ENCODE peak calls at places on chromosomes 12 and 14, in six cellular contexts. One of them, this sample, is unnamed. For H3K36me3, the result is how much of the 10 kb centered on the place peaks cover.

GRCh38 chr12:101501410-101502045 is 26.4 kb downstream of the SPIC start:
- DNase-seq in hepatocyte: peak
- DNase-seq in psoas muscle: no peak
- DNase-seq in osteoblast: no peak
- DNase-seq in HCT116: no peak
- DNase-seq in cardiac muscle cell: peak
- DNase-seq in this sample: no peak

GRCh38 chr12:15322164-15323054 is at the start of gene PTPRO:
- DNase-seq in hepatocyte: peak
- DNase-seq in psoas muscle: peak
- DNase-seq in osteoblast: no peak
- DNase-seq in HCT116: no peak
- DNase-seq in cardiac muscle cell: peak
- DNase-seq in this sample: no peak

GRCh38 chr12:48296586-48297396 is 53.9 kb downstream of the ZNF641 start:
- DNase-seq in hepatocyte: peak
- DNase-seq in psoas muscle: peak
- DNase-seq in osteoblast: no peak
- DNase-seq in HCT116: no peak
- DNase-seq in cardiac muscle cell: peak
- DNase-seq in this sample: peak

GRCh38 chr12:27291862-27292261 is 40.8 kb upstream of the BMAL2 start:
- DNase-seq in hepatocyte: no peak
- DNase-seq in psoas muscle: no peak
- DNase-seq in osteoblast: no peak
- DNase-seq in HCT116: no peak
- DNase-seq in cardiac muscle cell: no peak
- DNase-seq in this sample: no peak

GRCh38 chr14:23070262-23071129 is 13.2 kb upstream of the CDH24 start:
- DNase-seq in hepatocyte: no peak
- DNase-seq in psoas muscle: no peak
- DNase-seq in osteoblast: peak
- DNase-seq in HCT116: no peak
- DNase-seq in cardiac muscle cell: no peak
- DNase-seq in this sample: no peak

GRCh38 chr14:97709552-97709951 is 912.4 kb downstream of the VRK1 start:
- DNase-seq in hepatocyte: no peak
- DNase-seq in psoas muscle: no peak
- DNase-seq in osteoblast: no peak
- DNase-seq in HCT116: no peak
- DNase-seq in cardiac muscle cell: no peak
- DNase-seq in this sample: peak

GRCh38 chr12:4849024-4849594 is 60.6 kb upstream of the KCNA1 start:
- DNase-seq in hepatocyte: peak
- DNase-seq in psoas muscle: no peak
- DNase-seq in osteoblast: peak
- DNase-seq in HCT116: no peak
- DNase-seq in cardiac muscle cell: peak
- DNase-seq in this sample: no peak

GRCh38 chr12:91986084-91986483 is 159.6 kb downstream of the BTG1 start:
- DNase-seq in hepatocyte: no peak
- DNase-seq in psoas muscle: no peak
- DNase-seq in osteoblast: no peak
- DNase-seq in HCT116: no peak
- DNase-seq in cardiac muscle cell: no peak
- DNase-seq in this sample: no peak

GRCh38 chr12:14554281-14555008 is 13.2 kb downstream of the PLBD1 start:
- DNase-seq in hepatocyte: peak
- DNase-seq in psoas muscle: peak
- DNase-seq in osteoblast: no peak
- DNase-seq in HCT116: peak
- DNase-seq in cardiac muscle cell: peak
- DNase-seq in this sample: peak

GRCh38 chr12:104320627-104321024 is 17.1 kb downstream of the EID3 start:
- DNase-seq in hepatocyte: no peak
- DNase-seq in psoas muscle: no peak
- DNase-seq in osteoblast: peak
- DNase-seq in HCT116: no peak
- DNase-seq in cardiac muscle cell: no peak
- DNase-seq in this sample: no peak

GRCh38 chr14:51862171-51862838 is 1.9 kb downstream of the GNG2 start:
- DNase-seq in hepatocyte: no peak
- DNase-seq in psoas muscle: no peak
- DNase-seq in osteoblast: no peak
- DNase-seq in HCT116: no peak
- DNase-seq in cardiac muscle cell: peak
- DNase-seq in this sample: no peak

GRCh38 chr12:89919241-89919906 is 210.7 kb upstream of the ATP2B1 start:
- DNase-seq in hepatocyte: no peak
- DNase-seq in psoas muscle: peak
- DNase-seq in osteoblast: no peak
- DNase-seq in HCT116: no peak
- DNase-seq in cardiac muscle cell: no peak
- DNase-seq in this sample: peak

GRCh38 chr14:70378687-70379086 is 19.2 kb upstream of the COX16 start:
- DNase-seq in hepatocyte: no peak
- DNase-seq in psoas muscle: no peak
- DNase-seq in osteoblast: no peak
- DNase-seq in HCT116: no peak
- DNase-seq in cardiac muscle cell: no peak
- DNase-seq in this sample: no peak

GRCh38 chr12:112148031-112148513 is 22.7 kb downstream of the TRAFD1 start:
- DNase-seq in hepatocyte: peak
- DNase-seq in psoas muscle: no peak
- DNase-seq in osteoblast: peak
- DNase-seq in HCT116: no peak
- DNase-seq in cardiac muscle cell: peak
- DNase-seq in this sample: no peak

GRCh38 chr12:25960176-25960575 is 1.7 kb downstream of the RASSF8 start:
- DNase-seq in hepatocyte: peak
- DNase-seq in psoas muscle: no peak
- DNase-seq in osteoblast: peak
- DNase-seq in HCT116: no peak
- DNase-seq in cardiac muscle cell: peak
- DNase-seq in this sample: no peak

GRCh38 chr14:103522649-103523582 is at the start of gene CKB:
- DNase-seq in hepatocyte: peak
- DNase-seq in psoas muscle: peak
- DNase-seq in osteoblast: peak
- DNase-seq in HCT116: no peak
- DNase-seq in cardiac muscle cell: peak
- DNase-seq in this sample: peak

GRCh38 chr12:120242971-120243699 is 22.4 kb downstream of the PXN start:
- DNase-seq in hepatocyte: no peak
- DNase-seq in psoas muscle: no peak
- DNase-seq in osteoblast: no peak
- DNase-seq in HCT116: no peak
- DNase-seq in cardiac muscle cell: no peak
- DNase-seq in this sample: no peak

GRCh38 chr12:120249875-120250795 is 15.4 kb downstream of the PXN start:
- DNase-seq in hepatocyte: no peak
- DNase-seq in psoas muscle: peak
- DNase-seq in osteoblast: no peak
- DNase-seq in HCT116: no peak
- DNase-seq in cardiac muscle cell: no peak
- DNase-seq in this sample: peak

GRCh38 chr12:120249266-120249874 is 16.2 kb downstream of the PXN start:
- DNase-seq in hepatocyte: no peak
- DNase-seq in psoas muscle: peak
- DNase-seq in osteoblast: no peak
- DNase-seq in HCT116: no peak
- DNase-seq in cardiac muscle cell: no peak
- DNase-seq in this sample: no peak

GRCh38 chr12:120247183-120247582 is 18.3 kb downstream of the PXN start:
- DNase-seq in hepatocyte: no peak
- DNase-seq in psoas muscle: peak
- DNase-seq in osteoblast: no peak
- DNase-seq in HCT116: no peak
- DNase-seq in cardiac muscle cell: no peak
- DNase-seq in this sample: no peak

GRCh38 chr12:120247621-120248030 is 17.9 kb downstream of the PXN start:
- DNase-seq in hepatocyte: no peak
- DNase-seq in psoas muscle: no peak
- DNase-seq in osteoblast: no peak
- DNase-seq in HCT116: no peak
- DNase-seq in cardiac muscle cell: no peak
- DNase-seq in this sample: no peak
- H3K4me3 ChIP-seq in hepatocyte: no peak
- H3K4me3 ChIP-seq in psoas muscle: peak
- H3K4me3 ChIP-seq in osteoblast: no peak
- H3K4me3 ChIP-seq in HCT116: peak
- H3K4me3 ChIP-seq in cardiac muscle cell: no peak
- H3K4me3 ChIP-seq in this sample: no peak

GRCh38 chr12:118436002-118436724 is 59.8 kb downstream of the SUDS3 start:
- DNase-seq in hepatocyte: peak
- DNase-seq in psoas muscle: no peak
- DNase-seq in osteoblast: no peak
- DNase-seq in HCT116: peak
- DNase-seq in cardiac muscle cell: no peak
- DNase-seq in this sample: no peak
- TF ChIP-seq CTCF in hepatocyte: peak
- TF ChIP-seq CTCF in psoas muscle: peak
- TF ChIP-seq CTCF in osteoblast: no peak
- TF ChIP-seq CTCF in HCT116: peak
- TF ChIP-seq CTCF in cardiac muscle cell: no peak
- TF ChIP-seq CTCF in this sample: no peak

GRCh38 chr14:74786916-74787315 is 23.8 kb downstream of the YLPM1 start:
- DNase-seq in hepatocyte: no peak
- DNase-seq in psoas muscle: no peak
- DNase-seq in osteoblast: no peak
- DNase-seq in HCT116: no peak
- DNase-seq in cardiac muscle cell: no peak
- DNase-seq in this sample: no peak

GRCh38 chr14:74784634-74785033 is 21.5 kb downstream of the YLPM1 start:
- DNase-seq in hepatocyte: no peak
- DNase-seq in psoas muscle: no peak
- DNase-seq in osteoblast: no peak
- DNase-seq in HCT116: no peak
- DNase-seq in cardiac muscle cell: no peak
- DNase-seq in this sample: no peak

GRCh38 chr14:74785056-74785613 is 22.0 kb downstream of the YLPM1 start:
- DNase-seq in hepatocyte: no peak
- DNase-seq in psoas muscle: no peak
- DNase-seq in osteoblast: no peak
- DNase-seq in HCT116: no peak
- DNase-seq in cardiac muscle cell: no peak
- DNase-seq in this sample: no peak
- H3K36me3 ChIP-seq in hepatocyte: under half
- H3K36me3 ChIP-seq in psoas muscle: half or more
- H3K36me3 ChIP-seq in osteoblast: under half
- H3K36me3 ChIP-seq in HCT116: under half
- H3K36me3 ChIP-seq in cardiac muscle cell: half or more
- H3K36me3 ChIP-seq in this sample: under half

DNA sequence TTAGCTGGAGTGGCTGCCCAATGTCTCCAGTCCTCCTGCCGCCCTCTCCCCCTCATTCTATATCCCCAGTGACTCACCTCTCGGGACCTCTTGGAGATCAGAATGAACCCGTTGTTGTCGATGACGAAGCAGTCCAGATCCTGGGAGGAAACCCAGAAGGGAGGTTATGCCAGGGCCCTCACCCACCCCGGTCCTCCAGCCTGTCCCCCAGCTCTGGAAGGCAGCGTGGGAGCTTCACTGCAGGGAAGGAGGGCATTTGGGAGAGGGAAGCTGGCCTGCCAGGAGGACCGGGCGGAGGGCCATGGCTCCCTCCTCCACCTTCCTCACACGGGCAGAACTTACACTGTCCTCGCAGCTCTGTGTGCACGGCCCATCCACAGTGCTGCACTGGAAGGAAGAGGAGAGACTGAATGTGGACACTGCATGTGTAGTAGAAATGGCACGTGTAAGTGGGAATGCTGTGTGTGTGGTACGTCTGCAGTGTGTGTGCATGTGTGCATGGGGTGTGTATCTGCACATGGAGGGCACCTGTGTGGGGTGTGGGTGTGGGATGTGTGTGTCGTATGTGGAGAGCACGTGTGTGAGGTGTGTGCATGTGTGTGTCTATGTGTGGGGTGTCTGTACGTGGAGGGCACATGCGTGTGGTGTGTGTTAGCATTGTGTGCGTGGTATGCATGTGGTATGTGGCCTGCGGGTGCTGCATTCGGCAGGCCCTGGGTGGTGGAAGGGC is 10.0 kb upstream of the LRTM2 start:
- DNase-seq in hepatocyte: no peak
- DNase-seq in psoas muscle: peak
- DNase-seq in osteoblast: peak
- DNase-seq in HCT116: no peak
- DNase-seq in cardiac muscle cell: peak
- DNase-seq in this sample: peak
- H3K4me3 ChIP-seq in hepatocyte: no peak
- H3K4me3 ChIP-seq in psoas muscle: no peak
- H3K4me3 ChIP-seq in osteoblast: no peak
- H3K4me3 ChIP-seq in HCT116: no peak
- H3K4me3 ChIP-seq in cardiac muscle cell: no peak
- H3K4me3 ChIP-seq in this sample: no peak

This sample was measured in mucosa of descending colon.